ENCODE peak calls at places on chromosomes 7 and 10, in four cellular contexts. One of them, this sample, is unnamed.

GRCh38 chr7:154902600-154903082 is 100.3 kb downstream of the PAXIP1 start:
- DNase-seq in non-pigmented ciliary epithelial cell: no peak
- DNase-seq in stimulated activated naive CD4-positive, alpha-beta T cell treated with Interleukin-2 at 50 U/mL for 16 hours: no peak
- DNase-seq in activated CD4-positive, alpha-beta memory T cell treated with anti-CD3 and anti-CD28 coated beads, Interleukin-2, amount 10 ng/mL, durations not matched to agents 7 days and 5 days: no peak
- DNase-seq in this sample: no peak

GRCh38 chr10:73906524-73907447 is 4.1 kb upstream of the PLAU start:
- DNase-seq in non-pigmented ciliary epithelial cell: peak
- DNase-seq in stimulated activated naive CD4-positive, alpha-beta T cell treated with Interleukin-2 at 50 U/mL for 16 hours: no peak
- DNase-seq in activated CD4-positive, alpha-beta memory T cell treated with anti-CD3 and anti-CD28 coated beads, Interleukin-2, amount 10 ng/mL, durations not matched to agents 7 days and 5 days: no peak
- DNase-seq in this sample: peak

GRCh38 chr10:92760609-92761008 is 70.9 kb downstream of the HHEX start:
- DNase-seq in non-pigmented ciliary epithelial cell: peak
- DNase-seq in stimulated activated naive CD4-positive, alpha-beta T cell treated with Interleukin-2 at 50 U/mL for 16 hours: no peak
- DNase-seq in activated CD4-positive, alpha-beta memory T cell treated with anti-CD3 and anti-CD28 coated beads, Interleukin-2, amount 10 ng/mL, durations not matched to agents 7 days and 5 days: no peak
- DNase-seq in this sample: no peak

GRCh38 chr7:96657347-96658010 is 52.2 kb downstream of the SEM1 start:
- DNase-seq in non-pigmented ciliary epithelial cell: no peak
- DNase-seq in stimulated activated naive CD4-positive, alpha-beta T cell treated with Interleukin-2 at 50 U/mL for 16 hours: no peak
- DNase-seq in activated CD4-positive, alpha-beta memory T cell treated with anti-CD3 and anti-CD28 coated beads, Interleukin-2, amount 10 ng/mL, durations not matched to agents 7 days and 5 days: no peak
- DNase-seq in this sample: no peak

GRCh38 chr10:11045487-11045886 is 27.8 kb downstream of the CELF2 start:
- DNase-seq in non-pigmented ciliary epithelial cell: no peak
- DNase-seq in stimulated activated naive CD4-positive, alpha-beta T cell treated with Interleukin-2 at 50 U/mL for 16 hours: no peak
- DNase-seq in activated CD4-positive, alpha-beta memory T cell treated with anti-CD3 and anti-CD28 coated beads, Interleukin-2, amount 10 ng/mL, durations not matched to agents 7 days and 5 days: no peak
- DNase-seq in this sample: no peak

GRCh38 chr7:10815546-10815945 is 158.1 kb upstream of the PHF14 start:
- DNase-seq in non-pigmented ciliary epithelial cell: no peak
- DNase-seq in stimulated activated naive CD4-positive, alpha-beta T cell treated with Interleukin-2 at 50 U/mL for 16 hours: no peak
- DNase-seq in activated CD4-positive, alpha-beta memory T cell treated with anti-CD3 and anti-CD28 coated beads, Interleukin-2, amount 10 ng/mL, durations not matched to agents 7 days and 5 days: no peak
- DNase-seq in this sample: no peak

GRCh38 chr10:51960494-51960895 is 261.1 kb upstream of the CSTF2T start:
- DNase-seq in non-pigmented ciliary epithelial cell: no peak
- DNase-seq in stimulated activated naive CD4-positive, alpha-beta T cell treated with Interleukin-2 at 50 U/mL for 16 hours: no peak
- DNase-seq in activated CD4-positive, alpha-beta memory T cell treated with anti-CD3 and anti-CD28 coated beads, Interleukin-2, amount 10 ng/mL, durations not matched to agents 7 days and 5 days: no peak
- DNase-seq in this sample: no peak

GRCh38 chr7:44395067-44395466 is 69.7 kb upstream of the CAMK2B start:
- DNase-seq in non-pigmented ciliary epithelial cell: no peak
- DNase-seq in stimulated activated naive CD4-positive, alpha-beta T cell treated with Interleukin-2 at 50 U/mL for 16 hours: no peak
- DNase-seq in activated CD4-positive, alpha-beta memory T cell treated with anti-CD3 and anti-CD28 coated beads, Interleukin-2, amount 10 ng/mL, durations not matched to agents 7 days and 5 days: no peak
- DNase-seq in this sample: no peak

This sample was measured in right cardiac atrium.